ENCODE peak calls at places on chromosome X, in six cellular contexts. L is NCI-H526 treated with DMSO at 0.1 percent for 48 hours; Z is iris pigment epithelial cell; W is GM23248; U is activated CD8-positive, alpha-beta memory T cell treated with anti-CD3 and anti-CD28 coated beads for 1 hour; D is left ventricle myocardium inferior. C is an unnamed sample.

GRCh38 chrX:11099465-11099864 is 11.7 kb upstream of the HCCS start:
- DNase-seq in L (no peak), Z (no peak), W (no peak), U (no peak), D (no peak), C (no peak)

GRCh38 chrX:57156397-57157049 is 19.3 kb upstream of the SPIN2A start:
- DNase-seq in L (peak; percentile 36), Z (peak; percentile 28), W (peak; percentile 56), U (no peak), D (no peak), C (peak; percentile 18)

GRCh38 chrX:95383778-95384177 is 1300.9 kb upstream of the DIAPH2 start:
- DNase-seq in L (no peak), Z (no peak), W (no peak), U (no peak), D (no peak), C (no peak)

GRCh38 chrX:30620980-30621716 is 32.1 kb upstream of the GK start:
- DNase-seq in L (no peak), Z (peak; percentile 92), W (peak; percentile 88), U (no peak), D (no peak), C (peak; percentile 7)

GRCh38 chrX:10360121-10360520 is 203.3 kb downstream of the CLCN4 start:
- DNase-seq in L (no peak), Z (no peak), W (peak; percentile 8), U (no peak), D (peak; percentile 18), C (no peak)

GRCh38 chrX:2542826-2543551 is 42.2 kb upstream of the DHRSX start:
- DNase-seq in L (no peak), Z (no peak), W (no peak), U (no peak), D (no peak), C (no peak)

GRCh38 chrX:40167240-40168182 is 69.8 kb upstream of the BCOR start:
- DNase-seq in L (no peak), Z (no peak), W (peak; percentile 58), U (no peak), D (no peak), C (no peak)

GRCh38 chrX:124605518-124605917 is 259.2 kb downstream of the SH2D1A start:
- DNase-seq in L (no peak), Z (no peak), W (no peak), U (no peak), D (no peak), C (no peak)

GRCh38 chrX:154373340-154374306 is 811 bp downstream of the FLNA start:
- DNase-seq in L (peak; percentile 87), Z (peak; percentile 32), W (peak; percentile 76), U (no peak), D (peak; percentile 41), C (peak; percentile 80)

GRCh38 chrX:21374994-21375794 is 976 bp downstream of the CNKSR2 start:
- DNase-seq in L (no peak), Z (no peak), W (no peak), U (no peak), D (no peak), C (no peak)

GRCh38 chrX:16120431-16120830 is 2.9 kb upstream of the GRPR start:
- DNase-seq in L (no peak), Z (no peak), W (peak; percentile 1), U (no peak), D (no peak), C (peak; percentile 13)

GRCh38 chrX:8748855-8749254 is 16.9 kb upstream of the ANOS1 start:
- DNase-seq in L (peak; percentile 50), Z (peak; percentile 50), W (peak; percentile 43), U (no peak), D (no peak), C (peak; percentile 9)

GRCh38 chrX:126820700-126821420 is 1.3 kb downstream of the PRR32 start:
- DNase-seq in L (no peak), Z (no peak), W (no peak), U (no peak), D (peak; percentile 31), C (no peak)

GRCh38 chrX:134512566-134512965 is 52.6 kb downstream of the HPRT1 start:
- DNase-seq in L (no peak), Z (peak; percentile 82), W (peak; percentile 76), U (no peak), D (no peak), C (no peak)

GRCh38 chrX:47093248-47093647 is 15.0 kb downstream of the RGN start:
- DNase-seq in L (no peak), Z (peak; percentile 53), W (peak; percentile 57), U (no peak), D (no peak), C (peak; percentile 44)

GRCh38 chrX:52359614-52360232 is 9.1 kb upstream of the XAGE2 start:
- DNase-seq in L (no peak), Z (peak; percentile 5), W (peak; percentile 54), U (no peak), D (no peak), C (no peak)

GRCh38 chrX:68018248-68019203 is 414.8 kb downstream of the OPHN1 start:
- DNase-seq in L (peak; percentile 5), Z (peak; percentile 31), W (peak; percentile 56), U (no peak), D (no peak), C (no peak)

GRCh38 chrX:34058005-34058404 is 74.1 kb downstream of the FAM47A start:
- DNase-seq in L (no peak), Z (no peak), W (no peak), U (no peak), D (no peak), C (no peak)

GRCh38 chrX:80876877-80877276 is 67.2 kb upstream of the BRWD3 start:
- DNase-seq in L (no peak), Z (peak; percentile 46), W (peak; percentile 38), U (no peak), D (no peak), C (no peak)

GRCh38 chrX:127574829-127575228 is 477.4 kb downstream of the ACTRT1 start:
- DNase-seq in L (no peak), Z (no peak), W (no peak), U (no peak), D (no peak), C (no peak)

GRCh38 chrX:149079805-149080406 is 425.2 kb downstream of the IDS start:
- DNase-seq in L (no peak), Z (no peak), W (no peak), U (no peak), D (no peak), C (no peak)

GRCh38 chrX:125004799-125005198 is 314.9 kb upstream of the TEX13C start:
- DNase-seq in L (no peak), Z (no peak), W (no peak), U (no peak), D (no peak), C (peak; percentile 1)

GRCh38 chrX:133555796-133556458 is 140.6 kb upstream of the GPC4 start:
- DNase-seq in L (no peak), Z (no peak), W (no peak), U (no peak), D (no peak), C (no peak)

GRCh38 chrX:149259241-149259640 is 245.9 kb downstream of the IDS start:
- DNase-seq in L (no peak), Z (peak; percentile 8), W (peak; percentile 42), U (no peak), D (no peak), C (no peak)